ENCODE peak calls at places on chromosome 6, in four cellular contexts. One of them, this sample, is unnamed.

GRCh38 chr6:164042212-164042611 is 627.7 kb downstream of the QKI start:
- DNase-seq in K562: no peak
- DNase-seq in GM12878: no peak
- DNase-seq in HepG2: no peak
- DNase-seq in this sample: no peak

GRCh38 chr6:41705996-41706835 is 29.2 kb downstream of the TFEB start:
- DNase-seq in K562: peak; percentile 91
- DNase-seq in GM12878: peak; percentile 87
- DNase-seq in HepG2: peak; percentile 67
- DNase-seq in this sample: peak; percentile 85

GRCh38 chr6:135568366-135568765 is 70.8 kb upstream of the AHI1 start:
- DNase-seq in HepG2: no peak
- DNase-seq in GM12878: peak; percentile 7
- DNase-seq in K562: peak; percentile 15
- DNase-seq in this sample: no peak

GRCh38 chr6:18308070-18308735 is 43.9 kb upstream of the DEK start:
- DNase-seq in GM12878: no peak
- DNase-seq in HepG2: no peak
- DNase-seq in K562: no peak
- DNase-seq in this sample: no peak

GRCh38 chr6:112286010-112286409 is 31.6 kb upstream of the LAMA4 start:
- DNase-seq in GM12878: peak; percentile 11
- DNase-seq in K562: no peak
- DNase-seq in HepG2: no peak
- DNase-seq in this sample: no peak

GRCh38 chr6:21500894-21501293 is 92.7 kb upstream of the SOX4 start:
- DNase-seq in K562: no peak
- DNase-seq in HepG2: no peak
- DNase-seq in GM12878: no peak
- DNase-seq in this sample: no peak

GRCh38 chr6:79467716-79468115 is 69.5 kb downstream of the LCA5 start:
- DNase-seq in GM12878: no peak
- DNase-seq in K562: peak; percentile 54
- DNase-seq in HepG2: peak; percentile 21
- DNase-seq in this sample: peak; percentile 10

GRCh38 chr6:136600818-136601217 is 50.6 kb upstream of the MAP7 start:
- DNase-seq in K562: no peak
- DNase-seq in HepG2: no peak
- DNase-seq in GM12878: no peak
- DNase-seq in this sample: no peak

GRCh38 chr6:22888147-22888831 is 318.9 kb downstream of the HDGFL1 start:
- DNase-seq in K562: no peak
- DNase-seq in HepG2: no peak
- DNase-seq in GM12878: no peak
- DNase-seq in this sample: no peak

GRCh38 chr6:3775386-3775785 is 23.9 kb upstream of the PXDC1 start:
- DNase-seq in GM12878: no peak
- DNase-seq in K562: no peak
- DNase-seq in HepG2: no peak
- DNase-seq in this sample: no peak

GRCh38 chr6:133526436-133526835 is 285.3 kb downstream of the EYA4 start:
- DNase-seq in GM12878: no peak
- DNase-seq in K562: no peak
- DNase-seq in HepG2: no peak
- DNase-seq in this sample: no peak

GRCh38 chr6:14671261-14671681 is 553.7 kb downstream of the CD83 start:
- DNase-seq in GM12878: no peak
- DNase-seq in HepG2: no peak
- DNase-seq in K562: no peak
- DNase-seq in this sample: no peak

GRCh38 chr6:22917344-22917743 is 348.0 kb downstream of the HDGFL1 start:
- DNase-seq in GM12878: no peak
- DNase-seq in HepG2: no peak
- DNase-seq in K562: no peak
- DNase-seq in this sample: no peak

GRCh38 chr6:142568857-142569597 is 267.2 kb downstream of the ADGRG6 start:
- DNase-seq in HepG2: no peak
- DNase-seq in K562: no peak
- DNase-seq in GM12878: no peak
- DNase-seq in this sample: no peak

GRCh38 chr6:112443666-112444065 is 96.5 kb downstream of the RFPL4B start:
- DNase-seq in HepG2: no peak
- DNase-seq in K562: no peak
- DNase-seq in GM12878: no peak
- DNase-seq in this sample: no peak

GRCh38 chr6:81938014-81938761 is 185.7 kb upstream of the TENT5A start:
- DNase-seq in K562: peak; percentile 66
- DNase-seq in HepG2: peak; percentile 93
- DNase-seq in GM12878: peak; percentile 42
- DNase-seq in this sample: no peak

GRCh38 chr6:20319520-20320357 is 81.9 kb upstream of the E2F3 start:
- DNase-seq in K562: no peak
- DNase-seq in GM12878: peak; percentile 98
- DNase-seq in HepG2: no peak
- DNase-seq in this sample: no peak

GRCh38 chr6:13709698-13710551 is 1.7 kb downstream of the RANBP9 start:
- DNase-seq in K562: peak; percentile 82
- DNase-seq in HepG2: peak; percentile 54
- DNase-seq in GM12878: no peak
- DNase-seq in this sample: no peak

GRCh38 chr6:21022343-21023107 is 488.3 kb downstream of the CDKAL1 start:
- DNase-seq in HepG2: peak; percentile 87
- DNase-seq in GM12878: peak; percentile 90
- DNase-seq in K562: peak; percentile 8
- DNase-seq in this sample: peak; percentile 21

GRCh38 chr6:39203804-39204495 is 25.3 kb downstream of the KCNK5 start:
- DNase-seq in GM12878: no peak
- DNase-seq in HepG2: no peak
- DNase-seq in K562: no peak
- DNase-seq in this sample: no peak

GRCh38 chr6:89689732-89690131 is 51.2 kb upstream of the LYRM2 start:
- DNase-seq in GM12878: no peak
- DNase-seq in K562: no peak
- DNase-seq in HepG2: no peak
- DNase-seq in this sample: no peak

GRCh38 chr6:89385156-89385667 is 26.9 kb downstream of the RRAGD start:
- DNase-seq in K562: no peak
- DNase-seq in GM12878: peak; percentile 51
- DNase-seq in HepG2: no peak
- DNase-seq in this sample: no peak

GRCh38 chr6:87832025-87832825 is 130.2 kb upstream of the AKIRIN2 start:
- DNase-seq in HepG2: no peak
- DNase-seq in GM12878: peak; percentile 51
- DNase-seq in K562: no peak
- DNase-seq in this sample: no peak

GRCh38 chr6:115896538-115897129 is 164.1 kb downstream of the FRK start:
- DNase-seq in HepG2: peak; percentile 14
- DNase-seq in GM12878: no peak
- DNase-seq in K562: peak; percentile 28
- DNase-seq in this sample: peak; percentile 56

GRCh38 chr6:146551545-146551944 is 7.9 kb downstream of the RAB32 start:
- DNase-seq in K562: no peak
- DNase-seq in HepG2: no peak
- DNase-seq in GM12878: no peak
- DNase-seq in this sample: peak; percentile 19
- TF ChIP-seq TARDBP in K562: no peak
- TF ChIP-seq TARDBP in HepG2: no peak
- TF ChIP-seq TARDBP in GM12878: no peak
- TF ChIP-seq TARDBP in this sample: no peak

GRCh38 chr6:6996124-6996523 is 111.6 kb upstream of the RREB1 start:
- DNase-seq in GM12878: no peak
- DNase-seq in K562: no peak
- DNase-seq in HepG2: no peak
- DNase-seq in this sample: no peak

GRCh38 chr6:6994796-6995195 is 113.0 kb upstream of the RREB1 start:
- DNase-seq in GM12878: no peak
- DNase-seq in HepG2: no peak
- DNase-seq in K562: no peak
- DNase-seq in this sample: no peak

GRCh38 chr6:6998194-6998569 is 109.6 kb upstream of the RREB1 start:
- DNase-seq in HepG2: no peak
- DNase-seq in K562: no peak
- DNase-seq in GM12878: no peak
- DNase-seq in this sample: no peak

GRCh38 chr6:6995328-6995727 is 112.4 kb upstream of the RREB1 start:
- DNase-seq in K562: no peak
- DNase-seq in GM12878: no peak
- DNase-seq in HepG2: no peak
- DNase-seq in this sample: no peak

DNA sequence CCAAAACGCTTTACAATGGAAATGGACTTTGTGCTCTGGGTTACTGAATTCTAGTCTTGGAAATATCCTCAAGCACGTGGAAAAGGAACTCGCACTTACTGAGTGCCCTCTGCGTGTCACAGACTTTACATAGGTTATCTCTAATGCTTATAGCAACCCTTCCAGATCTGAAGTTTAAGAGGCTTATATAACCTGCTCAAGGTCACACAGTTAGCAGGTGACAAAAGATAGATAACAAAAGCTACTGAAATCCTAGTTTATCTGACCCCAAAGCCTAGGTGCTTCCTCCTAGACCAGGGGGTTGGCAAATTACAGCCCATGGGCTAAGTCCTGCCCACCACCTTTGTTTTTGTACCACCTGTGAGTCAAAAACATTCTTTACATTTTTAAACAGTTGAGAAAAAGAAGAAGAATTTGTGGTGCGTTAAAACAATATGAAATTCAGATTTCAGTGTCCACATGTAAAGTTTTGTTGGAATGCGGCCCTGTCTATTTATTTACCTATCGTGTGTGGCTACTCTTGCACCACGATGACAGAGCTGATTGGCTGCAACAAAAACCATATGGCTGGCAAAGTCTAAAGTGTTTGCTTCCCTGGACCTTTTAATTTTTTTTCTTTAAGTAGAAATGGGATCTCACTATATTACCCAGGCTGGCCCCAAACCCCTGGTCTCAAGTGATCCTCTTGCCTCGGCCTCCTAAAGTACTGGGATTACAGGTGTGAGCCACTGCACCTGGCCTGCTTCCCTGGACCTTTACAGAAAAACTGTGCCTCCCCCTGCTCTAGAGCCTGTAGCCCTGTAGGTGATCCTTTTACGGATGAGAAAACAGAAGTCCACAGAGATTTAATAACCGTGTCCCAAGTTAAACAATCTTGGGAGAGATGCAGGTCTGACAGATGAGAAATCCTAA is 110.2 kb upstream of the RREB1 start:
- DNase-seq in K562: no peak
- DNase-seq in GM12878: no peak
- DNase-seq in HepG2: peak; percentile 16
- DNase-seq in this sample: no peak
- TF ChIP-seq TARDBP in K562: no peak
- TF ChIP-seq TARDBP in GM12878: no peak
- TF ChIP-seq TARDBP in HepG2: no peak
- TF ChIP-seq TARDBP in this sample: no peak

DNA sequence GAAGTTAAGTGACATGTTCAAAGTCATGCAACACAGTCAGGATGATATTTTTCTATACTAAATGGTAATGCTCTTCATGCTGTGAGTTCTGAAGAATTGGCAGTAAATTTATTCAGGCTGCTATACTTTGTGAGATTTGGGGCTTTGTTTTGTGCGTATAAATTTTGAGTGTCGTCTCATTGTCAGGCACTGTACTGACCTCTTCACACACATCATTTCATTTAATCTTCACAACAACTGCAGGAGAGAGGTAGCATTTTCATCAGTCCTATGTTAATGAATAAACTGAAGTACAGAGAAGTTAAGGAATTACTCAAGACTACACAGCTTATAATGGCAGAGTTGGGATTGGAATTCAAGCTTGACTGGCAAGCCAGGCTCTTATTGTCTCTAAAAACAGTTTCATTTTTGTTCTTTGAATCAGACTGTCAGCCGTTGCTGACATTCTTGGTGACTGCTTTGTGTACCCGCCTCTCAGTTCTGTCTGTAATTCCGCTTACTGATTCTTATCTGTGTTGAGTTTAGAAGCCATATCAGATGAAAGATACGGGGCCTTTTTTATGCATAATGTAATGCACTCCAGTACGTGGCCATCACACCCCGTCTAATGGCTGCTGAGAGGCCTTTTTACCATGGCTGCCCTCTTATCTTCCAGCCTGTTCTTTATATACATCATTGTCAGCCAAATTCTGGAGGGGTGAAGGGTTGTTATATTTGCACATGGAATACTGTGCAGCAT is 274.9 kb downstream of the UTRN start:
- DNase-seq in GM12878: no peak
- DNase-seq in HepG2: peak; percentile 35
- DNase-seq in K562: no peak
- DNase-seq in this sample: peak; percentile 14
- TF ChIP-seq TARDBP in GM12878: no peak
- TF ChIP-seq TARDBP in HepG2: no peak
- TF ChIP-seq TARDBP in K562: no peak
- TF ChIP-seq TARDBP in this sample: no peak

GRCh38 chr6:46051962-46052361 is 36.3 kb upstream of the CLIC5 start:
- DNase-seq in K562: no peak
- DNase-seq in HepG2: no peak
- DNase-seq in GM12878: no peak
- DNase-seq in this sample: no peak
- TF ChIP-seq TARDBP in K562: no peak
- TF ChIP-seq TARDBP in HepG2: no peak
- TF ChIP-seq TARDBP in GM12878: no peak
- TF ChIP-seq TARDBP in this sample: no peak

GRCh38 chr6:34242252-34243130 is 5.8 kb downstream of the HMGA1 start:
- DNase-seq in HepG2: no peak
- DNase-seq in K562: no peak
- DNase-seq in GM12878: no peak
- DNase-seq in this sample: peak; percentile 2
- TF ChIP-seq TARDBP in HepG2: no peak
- TF ChIP-seq TARDBP in K562: no peak
- TF ChIP-seq TARDBP in GM12878: no peak
- TF ChIP-seq TARDBP in this sample: no peak

DNA sequence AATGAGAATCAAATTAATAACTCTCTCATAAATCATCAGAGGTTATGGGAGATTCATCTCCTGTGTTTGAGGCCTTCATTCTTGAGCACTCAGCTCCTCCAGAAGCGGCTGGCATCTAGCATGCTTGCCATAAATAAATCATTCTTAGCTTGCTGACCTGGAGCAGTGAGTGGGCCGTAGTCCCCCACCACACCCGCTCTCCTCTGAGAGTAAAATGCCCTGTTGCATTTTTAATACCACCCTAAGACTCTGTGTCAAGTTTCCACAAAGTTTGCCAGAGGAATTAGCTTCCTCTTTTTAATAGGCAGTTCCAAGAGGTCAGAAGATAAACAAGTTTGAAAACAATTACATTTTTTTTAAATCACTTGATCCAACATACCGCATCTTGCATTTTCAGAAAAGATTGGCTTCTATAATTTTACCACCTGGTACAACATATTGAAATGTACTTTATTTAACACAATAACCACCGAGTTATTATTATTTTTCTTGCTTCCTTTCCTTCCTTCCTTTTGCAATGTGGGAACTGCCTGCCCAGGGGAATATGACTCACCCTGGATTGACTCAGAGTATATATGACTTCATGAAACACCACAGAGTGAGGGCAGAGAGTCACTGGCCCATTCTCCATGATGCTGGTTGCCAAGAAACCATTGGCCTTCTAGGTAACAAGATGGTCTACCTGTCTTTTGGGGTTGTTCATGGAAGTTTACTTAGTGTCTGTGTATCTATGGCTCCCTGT is 29.4 kb upstream of the CLIC5 start:
- DNase-seq in HepG2: no peak
- DNase-seq in K562: no peak
- DNase-seq in GM12878: no peak
- DNase-seq in this sample: peak; percentile 13
- TF ChIP-seq TARDBP in HepG2: no peak
- TF ChIP-seq TARDBP in K562: no peak
- TF ChIP-seq TARDBP in GM12878: no peak
- TF ChIP-seq TARDBP in this sample: no peak

GRCh38 chr6:117270960-117271507 is 5.7 kb downstream of the VGLL2 start:
- DNase-seq in K562: no peak
- DNase-seq in HepG2: no peak
- DNase-seq in GM12878: no peak
- DNase-seq in this sample: no peak
- TF ChIP-seq TARDBP in K562: no peak
- TF ChIP-seq TARDBP in HepG2: no peak
- TF ChIP-seq TARDBP in GM12878: no peak
- TF ChIP-seq TARDBP in this sample: no peak

This sample was measured in HEK293T.